ENCODE peak calls at places on chromosome 7, in ten cellular contexts. C, I, S, P, E, Q, R, U, G and H are unnamed samples.

GRCh38 chr7:90408142-90408541 is 4.9 kb downstream of the CLDN12 start:
- DNase-seq in R (no peak), I (no peak), C (no peak), G (no peak), E (no peak), Q (no peak), P (no peak), U (no peak), S (no peak), H (no peak)

GRCh38 chr7:158731761-158732160 is 27.2 kb upstream of the NCAPG2 start:
- DNase-seq in P (no peak), Q (no peak), S (no peak), U (no peak), R (no peak), I (no peak), E (peak; percentile 33), G (no peak), C (no peak), H (no peak)

GRCh38 chr7:116122972-116123595 is 87.3 kb upstream of the TES start:
- DNase-seq in C (no peak), E (no peak), R (no peak), G (no peak), I (no peak), U (no peak), P (peak; percentile 72), Q (peak; percentile 65), S (no peak), H (peak; percentile 40)

GRCh38 chr7:2224934-2225333 is 7.8 kb downstream of the MAD1L1 start:
- DNase-seq in I (peak; percentile 30), G (no peak), S (no peak), Q (no peak), P (no peak), E (no peak), U (no peak), R (peak; percentile 72), C (no peak), H (no peak)

GRCh38 chr7:150954201-150954985 is 23.7 kb downstream of the KCNH2 start:
- DNase-seq in G (no peak), U (no peak), P (no peak), Q (no peak), S (peak; percentile 1), C (no peak), R (no peak), E (no peak), I (no peak), H (no peak)

GRCh38 chr7:13880789-13881188 is 108.7 kb downstream of the ETV1 start:
- DNase-seq in I (no peak), R (no peak), P (peak; percentile 41), U (no peak), G (no peak), C (no peak), Q (no peak), E (no peak), S (no peak), H (no peak)

GRCh38 chr7:17991866-17992648 is 35.6 kb downstream of the PRPS1L1 start:
- DNase-seq in I (no peak), P (no peak), U (no peak), Q (no peak), E (peak; percentile 79), C (no peak), S (no peak), R (no peak), G (peak; percentile 53), H (no peak)

GRCh38 chr7:80783177-80783687 is 135.6 kb downstream of the SEMA3C start:
- DNase-seq in I (no peak), Q (no peak), E (no peak), S (no peak), C (no peak), R (no peak), U (no peak), G (no peak), P (no peak), H (no peak)

GRCh38 chr7:111380945-111381344 is 181.3 kb downstream of the IMMP2L start:
- DNase-seq in C (no peak), R (no peak), G (no peak), P (no peak), Q (no peak), I (no peak), E (no peak), S (no peak), U (no peak), H (no peak)

GRCh38 chr7:102836206-102836938 is 76.4 kb upstream of the LRRC17 start:
- DNase-seq in G (no peak), U (no peak), P (peak; percentile 89), C (no peak), I (no peak), Q (no peak), S (no peak), R (no peak), E (no peak), H (peak; percentile 60)

GRCh38 chr7:70679666-70680065 is 452.3 kb upstream of the GALNT17 start:
- DNase-seq in S (no peak), Q (no peak), E (no peak), R (no peak), P (no peak), I (no peak), U (no peak), G (no peak), C (no peak), H (no peak)

GRCh38 chr7:44114586-44115310 is 8.6 kb downstream of the POLD2 start:
- DNase-seq in C (peak; percentile 39), G (no peak), R (no peak), E (no peak), I (peak; percentile 69), Q (no peak), S (peak; percentile 54), P (no peak), U (no peak), H (no peak)

GRCh38 chr7:91557789-91558396 is 293.7 kb downstream of the FZD1 start:
- DNase-seq in C (no peak), U (no peak), P (peak; percentile 56), I (no peak), R (no peak), Q (no peak), E (no peak), S (no peak), G (no peak), H (no peak)

GRCh38 chr7:44102846-44103565 is 1.1 kb upstream of the AEBP1 start:
- DNase-seq in E (no peak), C (no peak), P (no peak), S (no peak), U (no peak), R (no peak), G (no peak), I (no peak), Q (no peak), H (no peak)

DNA sequence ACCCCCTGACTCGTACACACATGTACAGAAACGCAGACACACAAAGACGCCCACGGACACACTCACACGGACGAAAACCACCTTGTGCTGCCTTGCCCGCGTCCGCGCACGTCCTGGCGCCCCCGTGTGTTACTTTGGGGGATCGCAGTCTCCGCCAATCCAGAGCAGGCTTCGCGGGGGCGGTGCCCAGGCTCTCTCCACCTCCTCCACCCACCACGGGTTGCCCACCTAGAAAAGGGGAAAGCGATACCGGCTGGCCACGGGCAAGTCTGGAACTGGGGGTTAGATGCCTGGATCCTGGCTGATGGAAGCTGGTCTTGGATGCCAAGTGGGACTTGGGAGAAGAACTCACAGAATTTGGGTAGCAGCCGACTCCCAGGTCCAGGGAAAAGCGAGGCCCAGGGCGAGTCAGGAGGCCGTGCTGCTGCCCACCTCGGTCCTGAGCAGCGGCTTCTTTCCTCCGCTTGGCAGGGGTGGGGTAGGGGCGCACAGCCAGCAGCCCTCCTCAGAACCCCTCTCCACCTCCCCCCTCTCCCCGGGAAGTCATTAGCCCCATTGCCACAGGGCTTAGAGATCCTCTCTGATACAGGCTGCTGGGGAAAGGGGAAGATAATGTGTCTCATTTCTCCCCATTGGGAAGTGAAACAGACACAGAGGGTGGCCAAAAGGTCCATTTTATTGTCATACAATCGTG is 4.6 kb upstream of the VGF start:
- DNase-seq in R (peak; percentile 68), P (peak; percentile 69), G (peak; percentile 81), C (peak; percentile 81), E (peak; percentile 98), Q (peak; percentile 53), U (no peak), S (peak; percentile 78), I (peak; percentile 63), H (peak; percentile 61)
- H3K4me1 ChIP-seq in R (peaks cover 27% of the 10 kb centered on the region), P (peaks cover 11% of the 10 kb centered on the region), G (peaks cover 19% of the 10 kb centered on the region), C (peaks cover 9% of the 10 kb centered on the region), E (peaks cover 11% of the 10 kb centered on the region), Q (peaks cover 7% of the 10 kb centered on the region), U (peaks cover 34% of the 10 kb centered on the region), S (peaks cover 20% of the 10 kb centered on the region), I (peaks cover 46% of the 10 kb centered on the region), H (no peaks in the 10 kb centered on the region)

GRCh38 chr7:130513447-130513846 is 21.6 kb downstream of the MEST start:
- DNase-seq in I (no peak), U (no peak), G (no peak), Q (no peak), R (no peak), S (no peak), C (no peak), P (no peak), E (no peak), H (no peak)
- H3K27ac ChIP-seq in I (no peak overlapping the region), U (no peak overlapping the region), G (no peak overlapping the region), Q (no peak overlapping the region), R (no peak overlapping the region), S (no peak overlapping the region), C (no peak overlapping the region), P (no peak overlapping the region), E (no peak overlapping the region), H (no peak overlapping the region)

GRCh38 chr7:28806841-28807240 is 151.3 kb downstream of the TRIL start:
- DNase-seq in P (no peak), C (no peak), G (no peak), Q (no peak), E (no peak), R (no peak), U (no peak), I (no peak), S (no peak), H (no peak)
- H3K4me1 ChIP-seq in P (no peaks in the 10 kb centered on the region), C (no peaks in the 10 kb centered on the region), G (no peaks in the 10 kb centered on the region), Q (peaks cover 2% of the 10 kb centered on the region), E (no peaks in the 10 kb centered on the region), R (no peaks in the 10 kb centered on the region), U (no peaks in the 10 kb centered on the region), I (peaks cover 2% of the 10 kb centered on the region), S (no peaks in the 10 kb centered on the region), H (no peaks in the 10 kb centered on the region)

GRCh38 chr7:20144801-20145200 is 72.4 kb downstream of the MACC1 start:
- DNase-seq in P (no peak), E (no peak), R (no peak), G (no peak), C (no peak), Q (no peak), S (no peak), U (no peak), I (no peak), H (no peak)
- H3K27ac ChIP-seq in P (no peak overlapping the region), E (no peak overlapping the region), R (no peak overlapping the region), G (no peak overlapping the region), C (no peak overlapping the region), Q (no peak overlapping the region), S (no peak overlapping the region), U (no peak overlapping the region), I (no peak overlapping the region), H (no peak overlapping the region)